ENCODE peak calls at places on chromosome 16, in four cellular contexts. B is anterior cingulate cortex, L is tibial nerve, Y is brain microvascular endothelial cell. E is an unnamed sample.

GRCh38 chr16:2967721-2968161 is 1.4 kb upstream of the PAQR4 start:
- DNase-seq in B (no peak), L (no peak), Y (no peak), E (no peak)

GRCh38 chr16:74667215-74667765 is 613 bp upstream of the RFWD3 start:
- DNase-seq in B (no peak), L (no peak), Y (no peak), E (no peak)

GRCh38 chr16:47358816-47359215 is 102.0 kb downstream of the ITFG1 start:
- DNase-seq in B (no peak), L (no peak), Y (peak), E (no peak)

GRCh38 chr16:84985079-84986065 is 26.0 kb downstream of the ZDHHC7 start:
- DNase-seq in B (no peak), L (no peak), Y (peak), E (no peak)

GRCh38 chr16:24562811-24563210 is 23.4 kb downstream of the RBBP6 start:
- DNase-seq in B (no peak), L (no peak), Y (no peak), E (no peak)

GRCh38 chr16:54443839-54444238 is 157.3 kb upstream of the IRX3 start:
- DNase-seq in B (no peak), L (no peak), Y (no peak), E (no peak)

GRCh38 chr16:87064731-87065720 is 252.2 kb downstream of the C16orf95 start:
- DNase-seq in B (no peak), L (no peak), Y (no peak), E (no peak)

GRCh38 chr16:86740817-86741799 is 162.8 kb downstream of the FOXL1 start:
- DNase-seq in B (no peak), L (no peak), Y (peak), E (no peak)

GRCh38 chr16:15946257-15947044 is 3.0 kb upstream of the ABCC1 start:
- DNase-seq in B (no peak), L (no peak), Y (peak), E (no peak)

GRCh38 chr16:73735018-73735417 is 561.6 kb upstream of the PSMD7 start:
- DNase-seq in B (no peak), L (no peak), Y (peak), E (no peak)

GRCh38 chr16:28192811-28193529 is 18.8 kb downstream of the XPO6 start:
- DNase-seq in B (no peak), L (no peak), Y (no peak), E (peak)

GRCh38 chr16:19168173-19169080 is at the start of gene SYT17:
- DNase-seq in B (peak), L (no peak), Y (no peak), E (peak)

GRCh38 chr16:24852281-24852721 is 6.5 kb downstream of the SLC5A11 start:
- DNase-seq in B (no peak), L (no peak), Y (no peak), E (no peak)

GRCh38 chr16:69660166-69660565 is 66.2 kb downstream of the NQO1 start:
- DNase-seq in B (no peak), L (no peak), Y (no peak), E (no peak)

GRCh38 chr16:5062790-5063765 is 2.7 kb downstream of the C16orf89 start:
- DNase-seq in B (no peak), L (no peak), Y (no peak), E (no peak)

GRCh38 chr16:46828943-46829342 is 2.0 kb downstream of the C16orf87 start:
- DNase-seq in B (no peak), L (no peak), Y (no peak), E (no peak)

GRCh38 chr16:84673203-84673535 is 24.9 kb downstream of the KLHL36 start:
- DNase-seq in B (no peak), L (no peak), Y (no peak), E (no peak)

GRCh38 chr16:84599528-84600202 is 18.2 kb downstream of the COTL1 start:
- DNase-seq in B (peak), L (no peak), Y (peak), E (no peak)

GRCh38 chr16:3143598-3144330 is 8.9 kb downstream of the ZNF213 start:
- DNase-seq in B (no peak), L (no peak), Y (no peak), E (no peak)

GRCh38 chr16:67378642-67379041 is 14.7 kb downstream of the TPPP3 start:
- DNase-seq in B (no peak), L (no peak), Y (no peak), E (no peak)

GRCh38 chr16:31484491-31485171 is 1.7 kb downstream of the SLC5A2 start:
- DNase-seq in B (no peak), L (no peak), Y (no peak), E (no peak)

GRCh38 chr16:8661703-8662102 is 12.7 kb upstream of the ABAT start:
- DNase-seq in B (no peak), L (no peak), Y (no peak), E (no peak)

GRCh38 chr16:50498756-50499155 is 49.4 kb upstream of the NKD1 start:
- DNase-seq in B (no peak), L (no peak), Y (no peak), E (no peak)

GRCh38 chr16:16158082-16158658 is 65.1 kb downstream of the ABCC6 start:
- DNase-seq in B (no peak), L (no peak), Y (no peak), E (no peak)

GRCh38 chr16:30786115-30786935 is 680 bp downstream of the ZNF629 start:
- DNase-seq in B (peak), L (no peak), Y (peak), E (no peak)

GRCh38 chr16:3640207-3640606 is 14.3 kb upstream of the DNASE1 start:
- DNase-seq in B (no peak), L (no peak), Y (no peak), E (no peak)

GRCh38 chr16:70770968-70771552 is 29.9 kb downstream of the VAC14 start:
- DNase-seq in B (peak), L (peak), Y (peak), E (peak)

GRCh38 chr16:17921357-17921978 is 415.1 kb downstream of the NPIPA8 start:
- DNase-seq in B (no peak), L (no peak), Y (no peak), E (no peak)

GRCh38 chr16:90032664-90033346 is 13.5 kb upstream of the DBNDD1 start:
- DNase-seq in B (no peak), L (no peak), Y (no peak), E (no peak)

GRCh38 chr16:51497541-51498211 is 346.6 kb upstream of the SALL1 start:
- DNase-seq in B (no peak), L (no peak), Y (no peak), E (no peak)

GRCh38 chr16:86016201-86016965 is 117.4 kb downstream of the IRF8 start:
- DNase-seq in B (peak), L (no peak), Y (peak), E (no peak)

GRCh38 chr16:2142942-2143868 is 5.2 kb upstream of the RAB26 start:
- DNase-seq in B (peak), L (no peak), Y (no peak), E (peak)

GRCh38 chr16:4032768-4033167 is 83.5 kb downstream of the ADCY9 start:
- DNase-seq in B (no peak), L (no peak), Y (no peak), E (no peak)

GRCh38 chr16:81497690-81498089 is 53.1 kb downstream of the CMIP start:
- DNase-seq in B (no peak), L (no peak), Y (no peak), E (peak)

GRCh38 chr16:71296584-71297133 is 7.5 kb upstream of the CMTR2 start:
- DNase-seq in B (no peak), L (no peak), Y (no peak), E (no peak)

E was measured in GM12892.